ENCODE peak calls at places on chromosomes 13 and 19, in six cellular contexts. F is OCI-LY7, L is GM23338, U is PC-9, M is MM.1S, A is SK-N-SH. W is an unnamed sample.

GRCh38 chr13:98890186-98890585 is 87.7 kb downstream of the DOCK9 start:
- DNase-seq in F (no peak), L (no peak), U (peak; percentile 52), M (no peak), A (no peak), W (peak; percentile 48)

GRCh38 chr19:55112781-55113569 is 4.5 kb downstream of the PPP1R12C start:
- DNase-seq in F (peak; percentile 87), L (peak; percentile 76), U (no peak), M (no peak), A (peak; percentile 30), W (peak; percentile 36)

GRCh38 chr19:7356899-7357627 is 8.3 kb downstream of the ARHGEF18 start:
- DNase-seq in F (no peak), L (no peak), U (no peak), M (no peak), A (no peak), W (no peak)

GRCh38 chr13:23722726-23723453 is 152.7 kb downstream of the TNFRSF19 start:
- DNase-seq in F (no peak), L (no peak), U (no peak), M (no peak), A (no peak), W (no peak)

GRCh38 chr13:109790071-109790470 is 3.7 kb upstream of the IRS2 start:
- DNase-seq in F (no peak), L (no peak), U (peak; percentile 87), M (no peak), A (no peak), W (no peak)

GRCh38 chr13:93834051-93834450 is 607.4 kb downstream of the GPC6 start:
- DNase-seq in F (no peak), L (no peak), U (no peak), M (no peak), A (peak; percentile 41), W (no peak)

GRCh38 chr19:49920624-49921363 is 8.2 kb upstream of the ATF5 start:
- DNase-seq in F (no peak), L (no peak), U (no peak), M (no peak), A (no peak), W (no peak)

GRCh38 chr19:45568732-45569131 is 15.9 kb downstream of the OPA3 start:
- DNase-seq in F (no peak), L (no peak), U (peak; percentile 76), M (no peak), A (no peak), W (peak; percentile 26)

GRCh38 chr19:7681336-7682174 is 922 bp downstream of the TRAPPC5 start:
- DNase-seq in F (peak; percentile 87), L (peak; percentile 97), U (peak; percentile 68), M (peak; percentile 30), A (peak; percentile 82), W (peak; percentile 91)

GRCh38 chr13:105638446-105638845 is 897.0 kb downstream of the EFNB2 start:
- DNase-seq in F (no peak), L (no peak), U (no peak), M (no peak), A (no peak), W (no peak)

GRCh38 chr19:38945562-38946228 is 15.0 kb downstream of the MRPS12 start:
- DNase-seq in F (no peak), L (peak; percentile 19), U (no peak), M (no peak), A (no peak), W (no peak)

GRCh38 chr19:20472854-20473253 is 92.7 kb downstream of the ZNF737 start:
- DNase-seq in F (no peak), L (peak; percentile 22), U (no peak), M (no peak), A (peak; percentile 12), W (no peak)

GRCh38 chr13:113884821-113885220 is 20.9 kb upstream of the GAS6 start:
- DNase-seq in F (no peak), L (no peak), U (no peak), M (no peak), A (no peak), W (no peak)

GRCh38 chr13:80083516-80084085 is 257.3 kb downstream of the SPRY2 start:
- DNase-seq in F (no peak), L (no peak), U (no peak), M (no peak), A (no peak), W (no peak)

GRCh38 chr19:32404939-32405430 is 585 bp upstream of the DPY19L3 start:
- DNase-seq in F (peak; percentile 47), L (no peak), U (no peak), M (peak; percentile 8), A (no peak), W (peak; percentile 58)

GRCh38 chr13:88022826-88023225 is 351.7 kb downstream of the SLITRK5 start:
- DNase-seq in F (no peak), L (no peak), U (no peak), M (no peak), A (no peak), W (no peak)

GRCh38 chr19:47487551-47488515 is 3.8 kb upstream of the KPTN start:
- DNase-seq in F (peak; percentile 65), L (no peak), U (no peak), M (no peak), A (no peak), W (no peak)

GRCh38 chr19:19105365-19106060 is 32.8 kb downstream of the TMEM161A start:
- DNase-seq in F (peak; percentile 63), L (peak; percentile 96), U (no peak), M (no peak), A (peak; percentile 56), W (peak; percentile 92)

GRCh38 chr13:106612688-106613087 is 44.8 kb upstream of the ARGLU1 start:
- DNase-seq in F (no peak), L (no peak), U (no peak), M (no peak), A (no peak), W (peak; percentile 75)

GRCh38 chr19:36986601-36987000 is 70.5 kb downstream of the ZNF568 start:
- DNase-seq in F (no peak), L (no peak), U (no peak), M (no peak), A (no peak), W (no peak)

GRCh38 chr19:19900124-19900523 is 622 bp upstream of the ZNF93 start:
- DNase-seq in F (no peak), L (peak; percentile 33), U (no peak), M (no peak), A (peak; percentile 16), W (peak; percentile 17)

GRCh38 chr13:52195052-52195837 is 35.8 kb upstream of the NEK3 start:
- DNase-seq in F (no peak), L (peak; percentile 93), U (no peak), M (peak; percentile 30), A (peak; percentile 68), W (peak; percentile 14)

GRCh38 chr13:25179011-25179410 is 6.9 kb upstream of the AMER2 start:
- DNase-seq in F (peak; percentile 6), L (no peak), U (no peak), M (no peak), A (no peak), W (no peak)

GRCh38 chr13:36360863-36361262 is 14.7 kb upstream of the SPART start:
- DNase-seq in F (no peak), L (no peak), U (no peak), M (no peak), A (no peak), W (no peak)

GRCh38 chr13:42814868-42815267 is 33.5 kb downstream of the FAM216B start:
- DNase-seq in F (no peak), L (no peak), U (peak; percentile 71), M (no peak), A (peak; percentile 31), W (no peak)

GRCh38 chr19:49554701-49555181 is 25.6 kb downstream of the NOSIP start:
- DNase-seq in F (no peak), L (no peak), U (no peak), M (no peak), A (no peak), W (no peak)

GRCh38 chr13:110407531-110407930 is 100.4 kb downstream of the COL4A2 start:
- DNase-seq in F (no peak), L (no peak), U (no peak), M (no peak), A (no peak), W (no peak)

GRCh38 chr13:28047784-28048388 is 52.5 kb downstream of the FLT3 start:
- DNase-seq in F (peak; percentile 72), L (no peak), U (peak; percentile 63), M (peak; percentile 57), A (no peak), W (no peak)

GRCh38 chr13:102596147-102597028 is at the start of gene TPP2:
- DNase-seq in F (peak; percentile 93), L (peak; percentile 98), U (peak; percentile 96), M (peak; percentile 99), A (peak; percentile 99), W (peak; percentile 99)

GRCh38 chr13:102597029-102598015 is 536 bp downstream of the TPP2 start:
- DNase-seq in F (peak; percentile 18), L (peak; percentile 31), U (no peak), M (peak; percentile 57), A (peak; percentile 64), W (peak; percentile 34)

GRCh38 chr13:102598061-102598460 is 1.3 kb downstream of the TPP2 start:
- DNase-seq in F (no peak), L (no peak), U (no peak), M (no peak), A (peak; percentile 16), W (no peak)

GRCh38 chr13:102599451-102600012 is 2.7 kb downstream of the TPP2 start:
- DNase-seq in F (no peak), L (no peak), U (no peak), M (no peak), A (no peak), W (no peak)
- H3K4me3 ChIP-seq in F (peak overlapping the region; percentile 86), L (peak overlapping the region; percentile 79), U (no peak overlapping the region), M (peak overlapping the region; percentile 87), A (no peak overlapping the region), W (no peak overlapping the region)

DNA sequence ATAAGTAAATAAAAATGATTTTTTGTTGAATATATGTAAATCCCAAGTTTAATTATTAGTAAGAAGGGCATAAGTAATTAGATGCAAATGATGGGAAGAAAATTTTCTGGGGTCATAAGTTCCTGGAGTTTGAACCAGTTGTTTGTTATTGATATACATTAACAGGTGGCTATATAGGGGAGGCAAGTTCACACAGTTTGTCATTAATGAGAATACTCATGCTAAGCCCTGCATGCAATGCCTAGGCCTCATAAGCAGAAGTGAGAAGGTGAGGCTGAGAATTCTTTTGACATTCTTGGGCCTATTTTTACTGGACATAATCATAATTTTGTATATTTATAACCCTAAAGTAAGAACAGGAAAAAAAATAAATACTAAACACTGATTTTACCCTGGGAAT is 1210.7 kb upstream of the PCDH9 start:
- DNase-seq in F (no peak), L (no peak), U (no peak), M (no peak), A (no peak), W (no peak)
- H3K9me2 ChIP-seq in F (no peaks in the 10 kb centered on the region), L (no peaks in the 10 kb centered on the region), U (no peaks in the 10 kb centered on the region), M (no peaks in the 10 kb centered on the region), A (no peaks in the 10 kb centered on the region), W (no peaks in the 10 kb centered on the region)

DNA sequence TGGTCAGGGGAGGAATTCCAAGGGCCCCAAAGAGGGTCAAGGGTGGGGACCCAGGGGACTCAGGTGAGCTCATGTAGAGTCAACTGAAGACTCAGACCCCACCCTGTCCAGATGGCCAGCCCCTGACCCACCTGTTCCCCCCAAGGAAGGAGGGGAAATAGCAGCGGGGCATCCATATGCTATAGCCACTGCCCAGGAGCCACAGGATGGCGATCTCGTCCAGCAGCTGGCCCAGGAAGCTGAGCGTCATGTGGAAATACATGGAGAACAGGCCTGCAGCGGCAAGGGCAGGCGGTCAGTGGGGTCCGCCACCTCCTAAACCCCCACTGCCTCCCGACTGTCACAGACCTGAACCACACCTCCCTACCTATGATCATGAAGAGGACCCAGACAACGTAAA is 21.4 kb downstream of the ACER1 start:
- DNase-seq in F (no peak), L (peak; percentile 44), U (no peak), M (no peak), A (no peak), W (no peak)
- TF ChIP-seq CTCF in F (no peak), L (peak; percentile 35), U (no peak), M (no peak), A (no peak), W (no peak)

GRCh38 chr19:3655402-3656072 is 28.9 kb upstream of the CACTIN start:
- DNase-seq in F (no peak), L (no peak), U (no peak), M (no peak), A (peak; percentile 59), W (peak; percentile 76)
- H3K4me3 ChIP-seq in F (no peak overlapping the region), L (no peak overlapping the region), U (no peak overlapping the region), M (no peak overlapping the region), A (no peak overlapping the region), W (no peak overlapping the region)

W was measured in hepatocyte.